ENCODE peak calls at places on chromosomes 16 and 17, in eight cellular contexts. One of them, this sample, is unnamed.

GRCh38 chr17:4703330-4703691 is 626 bp downstream of the PELP1 start:
- DNase-seq in prostate gland: no peak
- DNase-seq in stomach: no peak
- DNase-seq in HCT116: no peak
- DNase-seq in endothelial cell of umbilical vein: no peak
- DNase-seq in transverse colon: no peak
- DNase-seq in H1: no peak
- DNase-seq in sigmoid colon: peak; percentile 41
- DNase-seq in this sample: no peak

GRCh38 chr16:4873091-4873490 is 25.8 kb downstream of the UBN1 start:
- DNase-seq in prostate gland: no peak
- DNase-seq in stomach: no peak
- DNase-seq in HCT116: no peak
- DNase-seq in endothelial cell of umbilical vein: no peak
- DNase-seq in transverse colon: no peak
- DNase-seq in H1: no peak
- DNase-seq in sigmoid colon: no peak
- DNase-seq in this sample: no peak

GRCh38 chr16:15494231-15494630 is 59.8 kb downstream of the BMERB1 start:
- DNase-seq in prostate gland: no peak
- DNase-seq in stomach: no peak
- DNase-seq in HCT116: peak; percentile 92
- DNase-seq in endothelial cell of umbilical vein: no peak
- DNase-seq in transverse colon: no peak
- DNase-seq in H1: no peak
- DNase-seq in sigmoid colon: no peak
- DNase-seq in this sample: no peak

GRCh38 chr16:65373095-65373494 is 251.2 kb upstream of the CDH11 start:
- DNase-seq in prostate gland: no peak
- DNase-seq in stomach: no peak
- DNase-seq in HCT116: no peak
- DNase-seq in endothelial cell of umbilical vein: no peak
- DNase-seq in transverse colon: no peak
- DNase-seq in H1: no peak
- DNase-seq in sigmoid colon: no peak
- DNase-seq in this sample: no peak

GRCh38 chr17:2171725-2172446 is 117.0 kb downstream of the HIC1 start:
- DNase-seq in prostate gland: peak; percentile 84
- DNase-seq in stomach: peak; percentile 74
- DNase-seq in HCT116: no peak
- DNase-seq in endothelial cell of umbilical vein: peak; percentile 98
- DNase-seq in transverse colon: peak; percentile 60
- DNase-seq in H1: no peak
- DNase-seq in sigmoid colon: peak; percentile 96
- DNase-seq in this sample: no peak

GRCh38 chr17:57899822-57900221 is 50.0 kb upstream of the MRPS23 start:
- DNase-seq in prostate gland: peak; percentile 68
- DNase-seq in stomach: peak; percentile 83
- DNase-seq in HCT116: no peak
- DNase-seq in endothelial cell of umbilical vein: no peak
- DNase-seq in transverse colon: peak; percentile 79
- DNase-seq in H1: no peak
- DNase-seq in sigmoid colon: no peak
- DNase-seq in this sample: peak; percentile 88

GRCh38 chr17:80830020-80830780 is 161.4 kb upstream of the CHMP6 start:
- DNase-seq in prostate gland: no peak
- DNase-seq in stomach: no peak
- DNase-seq in HCT116: no peak
- DNase-seq in endothelial cell of umbilical vein: no peak
- DNase-seq in transverse colon: no peak
- DNase-seq in H1: no peak
- DNase-seq in sigmoid colon: peak; percentile 9
- DNase-seq in this sample: no peak

GRCh38 chr16:58513874-58514273 is 1.4 kb upstream of the SETD6 start:
- DNase-seq in prostate gland: no peak
- DNase-seq in stomach: no peak
- DNase-seq in HCT116: no peak
- DNase-seq in endothelial cell of umbilical vein: no peak
- DNase-seq in transverse colon: no peak
- DNase-seq in H1: no peak
- DNase-seq in sigmoid colon: no peak
- DNase-seq in this sample: no peak

GRCh38 chr16:9099131-9099625 is 7.7 kb downstream of the HAPSTR1 start:
- DNase-seq in prostate gland: no peak
- DNase-seq in stomach: peak; percentile 32
- DNase-seq in HCT116: no peak
- DNase-seq in endothelial cell of umbilical vein: no peak
- DNase-seq in transverse colon: no peak
- DNase-seq in H1: no peak
- DNase-seq in sigmoid colon: no peak
- DNase-seq in this sample: peak; percentile 70

GRCh38 chr17:10205549-10206185 is 7.3 kb upstream of the GAS7 start:
- DNase-seq in prostate gland: no peak
- DNase-seq in stomach: no peak
- DNase-seq in HCT116: no peak
- DNase-seq in endothelial cell of umbilical vein: no peak
- DNase-seq in transverse colon: no peak
- DNase-seq in H1: no peak
- DNase-seq in sigmoid colon: no peak
- DNase-seq in this sample: no peak

GRCh38 chr17:73434154-73434553 is 122.4 kb upstream of the CDC42EP4 start:
- DNase-seq in prostate gland: no peak
- DNase-seq in stomach: no peak
- DNase-seq in HCT116: no peak
- DNase-seq in endothelial cell of umbilical vein: no peak
- DNase-seq in transverse colon: no peak
- DNase-seq in H1: no peak
- DNase-seq in sigmoid colon: no peak
- DNase-seq in this sample: no peak

GRCh38 chr16:35639233-35640205 is 2180.1 kb downstream of the TP53TG3F start:
- DNase-seq in prostate gland: no peak
- DNase-seq in stomach: no peak
- DNase-seq in HCT116: no peak
- DNase-seq in endothelial cell of umbilical vein: no peak
- DNase-seq in transverse colon: no peak
- DNase-seq in H1: no peak
- DNase-seq in sigmoid colon: no peak
- DNase-seq in this sample: no peak

GRCh38 chr17:57945999-57946797 is 9.0 kb downstream of the CUEDC1 start:
- DNase-seq in prostate gland: peak; percentile 73
- DNase-seq in stomach: no peak
- DNase-seq in HCT116: no peak
- DNase-seq in endothelial cell of umbilical vein: no peak
- DNase-seq in transverse colon: no peak
- DNase-seq in H1: no peak
- DNase-seq in sigmoid colon: no peak
- DNase-seq in this sample: no peak

GRCh38 chr16:56281256-56281805 is 90.0 kb downstream of the GNAO1 start:
- DNase-seq in prostate gland: no peak
- DNase-seq in stomach: no peak
- DNase-seq in HCT116: no peak
- DNase-seq in endothelial cell of umbilical vein: no peak
- DNase-seq in transverse colon: no peak
- DNase-seq in H1: peak; percentile 91
- DNase-seq in sigmoid colon: no peak
- DNase-seq in this sample: no peak

GRCh38 chr17:4852504-4853075 is 19.4 kb downstream of the MINK1 start:
- DNase-seq in prostate gland: no peak
- DNase-seq in stomach: no peak
- DNase-seq in HCT116: no peak
- DNase-seq in endothelial cell of umbilical vein: peak; percentile 51
- DNase-seq in transverse colon: no peak
- DNase-seq in H1: no peak
- DNase-seq in sigmoid colon: no peak
- DNase-seq in this sample: no peak

GRCh38 chr17:32114536-32114935 is 27.8 kb upstream of the RHOT1 start:
- DNase-seq in prostate gland: no peak
- DNase-seq in stomach: no peak
- DNase-seq in HCT116: no peak
- DNase-seq in endothelial cell of umbilical vein: no peak
- DNase-seq in transverse colon: no peak
- DNase-seq in H1: no peak
- DNase-seq in sigmoid colon: no peak
- DNase-seq in this sample: no peak

GRCh38 chr16:66569131-66569530 is 2.9 kb downstream of the CMTM1 start:
- DNase-seq in prostate gland: no peak
- DNase-seq in stomach: no peak
- DNase-seq in HCT116: no peak
- DNase-seq in endothelial cell of umbilical vein: peak; percentile 70
- DNase-seq in transverse colon: no peak
- DNase-seq in H1: no peak
- DNase-seq in sigmoid colon: no peak
- DNase-seq in this sample: no peak

DNA sequence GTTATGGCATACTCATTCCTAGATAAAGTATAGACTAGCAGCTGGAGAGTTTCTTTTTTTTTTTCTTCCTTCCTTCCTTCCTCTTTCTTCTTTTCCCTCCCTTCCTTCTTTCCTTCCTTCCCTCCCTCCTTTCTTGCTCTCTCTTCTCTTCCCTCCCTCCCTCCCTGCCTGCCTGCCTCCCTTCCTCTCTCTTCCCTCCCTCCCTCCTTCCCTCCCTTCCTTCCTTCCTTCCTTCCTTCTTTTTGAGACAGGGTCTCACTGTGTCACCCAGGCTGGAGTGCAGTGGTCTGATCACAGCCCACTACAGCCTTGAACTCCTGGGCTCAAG is 7.0 kb upstream of the SNTB2 start:
- DNase-seq in prostate gland: no peak
- DNase-seq in stomach: no peak
- DNase-seq in HCT116: no peak
- DNase-seq in endothelial cell of umbilical vein: no peak
- DNase-seq in transverse colon: no peak
- DNase-seq in H1: no peak
- DNase-seq in sigmoid colon: peak; percentile 26
- DNase-seq in this sample: no peak
- TF ChIP-seq POLR2AphosphoS5 in prostate gland: no peak
- TF ChIP-seq POLR2AphosphoS5 in stomach: no peak
- TF ChIP-seq POLR2AphosphoS5 in HCT116: no peak
- TF ChIP-seq POLR2AphosphoS5 in endothelial cell of umbilical vein: no peak
- TF ChIP-seq POLR2AphosphoS5 in transverse colon: no peak
- TF ChIP-seq POLR2AphosphoS5 in H1: no peak
- TF ChIP-seq POLR2AphosphoS5 in sigmoid colon: no peak
- TF ChIP-seq POLR2AphosphoS5 in this sample: no peak

GRCh38 chr17:41779954-41780353 is 6.6 kb downstream of the JUP start:
- DNase-seq in prostate gland: no peak
- DNase-seq in stomach: no peak
- DNase-seq in HCT116: no peak
- DNase-seq in endothelial cell of umbilical vein: no peak
- DNase-seq in transverse colon: no peak
- DNase-seq in H1: no peak
- DNase-seq in sigmoid colon: no peak
- DNase-seq in this sample: no peak
- H3K4me1 ChIP-seq in prostate gland: peaks cover 45% of the 10 kb centered on the region
- H3K4me1 ChIP-seq in stomach: peaks cover 93% of the 10 kb centered on the region
- H3K4me1 ChIP-seq in HCT116: peaks cover 91% of the 10 kb centered on the region
- H3K4me1 ChIP-seq in endothelial cell of umbilical vein: peaks cover 31% of the 10 kb centered on the region
- H3K4me1 ChIP-seq in transverse colon: peaks cover 72% of the 10 kb centered on the region
- H3K4me1 ChIP-seq in H1: peaks cover 31% of the 10 kb centered on the region
- H3K4me1 ChIP-seq in sigmoid colon: peaks cover 49% of the 10 kb centered on the region
- H3K4me1 ChIP-seq in this sample: peaks cover 39% of the 10 kb centered on the region

GRCh38 chr17:50266384-50267073 is 7.7 kb upstream of the TMEM92 start:
- DNase-seq in prostate gland: peak; percentile 85
- DNase-seq in stomach: peak; percentile 88
- DNase-seq in HCT116: no peak
- DNase-seq in endothelial cell of umbilical vein: peak; percentile 59
- DNase-seq in transverse colon: peak; percentile 39
- DNase-seq in H1: no peak
- DNase-seq in sigmoid colon: peak; percentile 91
- DNase-seq in this sample: peak; percentile 60
- H3K27ac ChIP-seq in prostate gland: no peak overlapping the region
- H3K27ac ChIP-seq in stomach: peak overlapping the region; percentile 52
- H3K27ac ChIP-seq in HCT116: peak overlapping the region; percentile 17
- H3K27ac ChIP-seq in endothelial cell of umbilical vein: no peak overlapping the region
- H3K27ac ChIP-seq in transverse colon: peak overlapping the region; percentile 42
- H3K27ac ChIP-seq in H1: no peak overlapping the region
- H3K27ac ChIP-seq in sigmoid colon: no peak overlapping the region
- H3K27ac ChIP-seq in this sample: no peak overlapping the region

GRCh38 chr16:2531696-2532493 is 687 bp upstream of the CEMP1 start:
- DNase-seq in prostate gland: peak; percentile 98
- DNase-seq in stomach: peak; percentile 99
- DNase-seq in HCT116: peak; percentile 91
- DNase-seq in endothelial cell of umbilical vein: peak; percentile 96
- DNase-seq in transverse colon: peak; percentile 99
- DNase-seq in H1: peak; percentile 88
- DNase-seq in sigmoid colon: peak; percentile 100
- DNase-seq in this sample: peak; percentile 100

GRCh38 chr16:2533912-2534311 is 2.7 kb upstream of the CEMP1 start:
- DNase-seq in prostate gland: no peak
- DNase-seq in stomach: no peak
- DNase-seq in HCT116: no peak
- DNase-seq in endothelial cell of umbilical vein: no peak
- DNase-seq in transverse colon: no peak
- DNase-seq in H1: no peak
- DNase-seq in sigmoid colon: no peak
- DNase-seq in this sample: peak; percentile 72

GRCh38 chr16:2535644-2536021 is 2.2 kb upstream of the PDPK1 start:
- DNase-seq in prostate gland: no peak
- DNase-seq in stomach: no peak
- DNase-seq in HCT116: no peak
- DNase-seq in endothelial cell of umbilical vein: no peak
- DNase-seq in transverse colon: no peak
- DNase-seq in H1: no peak
- DNase-seq in sigmoid colon: peak; percentile 85
- DNase-seq in this sample: peak; percentile 78

GRCh38 chr16:2532494-2533141 is 1.4 kb upstream of the CEMP1 start:
- DNase-seq in prostate gland: peak; percentile 88
- DNase-seq in stomach: peak; percentile 88
- DNase-seq in HCT116: peak; percentile 64
- DNase-seq in endothelial cell of umbilical vein: peak; percentile 46
- DNase-seq in transverse colon: peak; percentile 91
- DNase-seq in H1: no peak
- DNase-seq in sigmoid colon: peak; percentile 92
- DNase-seq in this sample: peak; percentile 94

DNA sequence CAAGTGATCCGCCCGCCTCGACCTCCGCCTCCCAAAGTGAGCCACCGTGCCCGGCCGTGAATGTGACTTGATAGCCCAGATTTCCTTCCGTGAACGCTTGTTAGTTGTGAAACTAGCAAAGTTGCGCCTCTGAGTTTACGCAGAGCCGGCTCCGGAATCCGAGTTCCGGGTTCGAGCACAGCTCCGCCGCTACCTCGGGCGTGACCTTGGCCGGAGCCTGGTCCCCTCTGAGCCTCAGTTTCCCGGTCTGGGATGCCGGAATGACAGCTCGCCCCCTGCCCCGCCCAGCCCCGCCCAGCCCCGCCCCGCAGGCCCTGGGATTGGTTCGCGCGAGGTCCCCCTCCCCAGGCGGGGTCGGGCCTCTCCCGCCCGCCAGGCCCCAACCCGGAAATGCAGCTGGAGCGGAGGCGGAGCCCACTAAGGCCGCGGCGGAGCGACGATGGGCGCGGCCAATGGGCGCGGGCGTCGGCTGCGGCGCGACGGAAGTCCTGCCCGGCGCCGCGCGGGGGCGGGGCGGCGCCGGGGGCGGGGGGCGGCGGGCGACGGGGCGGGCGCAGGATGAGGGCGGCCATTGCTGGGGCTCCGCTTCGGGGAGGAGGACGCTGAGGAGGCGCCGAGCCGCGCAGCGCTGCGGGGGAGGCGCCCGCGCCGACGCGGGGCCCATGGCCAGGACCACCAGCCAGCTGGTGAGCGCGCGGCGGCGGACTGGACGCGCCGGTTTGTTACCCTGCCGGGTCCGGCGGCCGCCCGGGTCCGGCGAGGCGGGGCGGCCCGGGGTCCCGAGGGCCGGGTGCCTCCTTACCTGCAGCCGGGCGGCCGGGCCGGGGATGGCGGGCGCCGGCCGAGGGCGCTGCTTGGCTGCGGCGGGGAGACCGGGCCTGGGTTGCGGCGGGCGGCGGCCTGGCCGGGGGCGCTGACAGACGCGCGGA is at the start of gene PDPK1:
- DNase-seq in prostate gland: peak; percentile 93
- DNase-seq in stomach: peak; percentile 94
- DNase-seq in HCT116: peak; percentile 84
- DNase-seq in endothelial cell of umbilical vein: peak; percentile 94
- DNase-seq in transverse colon: peak; percentile 95
- DNase-seq in H1: peak; percentile 75
- DNase-seq in sigmoid colon: peak; percentile 97
- DNase-seq in this sample: peak; percentile 98
- TF ChIP-seq POLR2AphosphoS5 in prostate gland: peak; percentile 40
- TF ChIP-seq POLR2AphosphoS5 in stomach: no peak
- TF ChIP-seq POLR2AphosphoS5 in HCT116: peak; percentile 62
- TF ChIP-seq POLR2AphosphoS5 in endothelial cell of umbilical vein: peak; percentile 57
- TF ChIP-seq POLR2AphosphoS5 in transverse colon: peak; percentile 39
- TF ChIP-seq POLR2AphosphoS5 in H1: peak; percentile 43
- TF ChIP-seq POLR2AphosphoS5 in sigmoid colon: peak; percentile 63
- TF ChIP-seq POLR2AphosphoS5 in this sample: peak; percentile 73